ENCODE peak calls at places on chromosomes 13 and 19, in five cellular contexts. T is thoracic aorta, J is stomach, C is OCI-LY7, F is fibroblast of mammary gland. E is an unnamed sample.
A peak's percentile ranks its signal among the peaks of the same experiment; 100 is the strongest.

GRCh38 chr13:30615851-30616311 is 1.8 kb upstream of the USPL1 start:
- DNase-seq in J (no peak), T (no peak), C (peak; percentile 61), F (peak; percentile 65), E (peak; percentile 63)

GRCh38 chr19:58209577-58209976 is 19.1 kb upstream of the ZNF544 start:
- DNase-seq in C (no peak), F (no peak), J (no peak), T (no peak), E (no peak)

GRCh38 chr19:42313096-42313839 is at the start of gene TMEM145:
- DNase-seq in T (no peak), C (peak; percentile 53), J (peak; percentile 56), F (peak; percentile 30), E (peak; percentile 44)

GRCh38 chr19:5397804-5398692 is 57.2 kb upstream of the ZNRF4 start:
- DNase-seq in F (no peak), T (no peak), J (no peak), C (peak; percentile 30), E (peak; percentile 6)

GRCh38 chr13:28540612-28541011 is 45.7 kb upstream of the FLT1 start:
- DNase-seq in J (no peak), C (no peak), T (no peak), F (no peak), E (peak; percentile 14)

GRCh38 chr13:53127378-53127777 is 98.8 kb downstream of the OLFM4 start:
- DNase-seq in J (no peak), T (no peak), F (peak; percentile 11), C (no peak), E (no peak)

GRCh38 chr13:22218784-22219183 is 547.9 kb downstream of the FGF9 start:
- DNase-seq in C (no peak), T (no peak), J (no peak), F (no peak), E (no peak)

GRCh38 chr19:44577566-44577874 is 35.8 kb upstream of the IGSF23 start:
- DNase-seq in C (no peak), F (no peak), J (no peak), T (no peak), E (no peak)

GRCh38 chr19:1019980-1020867 is 699 bp downstream of the TMEM259 start:
- DNase-seq in T (no peak), F (no peak), C (peak; percentile 70), J (no peak), E (no peak)

GRCh38 chr13:45206340-45206739 is 5.5 kb upstream of the KCTD4 start:
- DNase-seq in C (no peak), F (peak; percentile 92), T (no peak), J (no peak), E (peak; percentile 98)

GRCh38 chr19:13022111-13022858 is 27.0 kb downstream of the NFIX start:
- DNase-seq in T (no peak), J (no peak), F (peak; percentile 65), C (no peak), E (peak; percentile 48)

GRCh38 chr13:21576424-21576823 is 27.5 kb downstream of the MICU2 start:
- DNase-seq in J (no peak), F (no peak), T (no peak), C (no peak), E (no peak)

GRCh38 chr13:72125561-72125960 is 258.6 kb upstream of the DACH1 start:
- DNase-seq in F (peak; percentile 0), C (no peak), J (no peak), T (no peak), E (no peak)

GRCh38 chr13:24644051-24644450 is 36.2 kb upstream of the ATP12A start:
- DNase-seq in C (no peak), F (peak; percentile 60), T (no peak), J (no peak), E (peak; percentile 57)

GRCh38 chr19:28705008-28705407 is 507.9 kb downstream of the UQCRFS1 start:
- DNase-seq in F (peak; percentile 87), C (peak; percentile 9), J (no peak), T (no peak), E (peak; percentile 95)

GRCh38 chr13:36297600-36298338 is at the start of gene CCDC169:
- DNase-seq in J (peak; percentile 77), F (peak; percentile 59), T (peak; percentile 23), C (no peak), E (peak; percentile 72)

GRCh38 chr19:51799311-51799997 is 4.5 kb downstream of the FPR3 start:
- DNase-seq in C (no peak), F (peak; percentile 97), T (peak; percentile 71), J (peak; percentile 39), E (peak; percentile 100)

GRCh38 chr19:10565028-10565566 is 713 bp downstream of the KRI1 start:
- DNase-seq in C (peak; percentile 82), F (peak; percentile 40), J (peak; percentile 35), T (no peak), E (peak; percentile 46)

GRCh38 chr19:1259873-1260748 is 9.0 kb upstream of the CIRBP start:
- DNase-seq in C (peak; percentile 64), F (no peak), J (no peak), T (no peak), E (no peak)

GRCh38 chr19:42140125-42140754 is 8.0 kb upstream of the POU2F2 start:
- DNase-seq in J (peak; percentile 41), T (no peak), C (peak; percentile 25), F (peak; percentile 61), E (peak; percentile 82)

GRCh38 chr13:52842440-52842839 is 6.0 kb downstream of the PCDH8 start:
- DNase-seq in F (no peak), T (no peak), C (no peak), J (no peak), E (no peak)

GRCh38 chr19:11384778-11385129 is 640 bp upstream of the EPOR start:
- DNase-seq in F (no peak), T (no peak), C (no peak), J (no peak), E (no peak)

GRCh38 chr19:16957151-16957662 is 68.4 kb downstream of the F2RL3 start:
- DNase-seq in C (no peak), J (no peak), T (no peak), F (peak; percentile 73), E (peak; percentile 86)

GRCh38 chr13:91647361-91647970 is 249.0 kb downstream of the GPC5 start:
- DNase-seq in C (peak; percentile 72), T (no peak), J (no peak), F (no peak), E (no peak)

GRCh38 chr19:3658004-3658822 is 31.6 kb upstream of the CACTIN start:
- DNase-seq in T (no peak), J (peak; percentile 88), C (no peak), F (no peak), E (no peak)

GRCh38 chr19:2754659-2755447 is 15.0 kb upstream of the SLC39A3 start:
- DNase-seq in C (no peak), F (no peak), J (no peak), T (no peak), E (no peak)

DNA sequence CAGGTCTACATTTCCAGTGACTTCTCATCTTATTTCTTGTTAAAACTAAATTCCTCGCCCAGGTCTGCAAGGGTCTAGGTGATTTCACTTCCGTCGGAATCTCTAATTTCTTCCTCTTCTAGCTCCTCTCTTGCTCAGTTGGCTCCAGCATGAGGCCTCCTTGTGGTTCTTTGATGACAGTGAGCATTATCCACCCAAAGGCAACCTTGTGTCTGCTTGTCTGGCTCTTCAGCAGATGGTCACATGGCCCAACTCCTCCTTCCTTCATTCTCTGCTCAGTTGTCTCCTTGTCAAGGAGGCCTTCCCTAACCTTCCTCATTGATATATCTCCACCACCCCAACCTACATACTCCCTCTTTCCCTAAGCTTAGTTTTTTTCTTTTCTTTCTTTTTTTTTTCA is 1391.4 kb downstream of the EFNB2 start:
- DNase-seq in T (no peak), C (no peak), J (no peak), F (no peak), E (no peak)
- TF ChIP-seq CTCF in T (no peak), C (no peak), J (no peak), F (no peak), E (no peak)

GRCh38 chr13:107210216-107211010 is 642.5 kb upstream of the ARGLU1 start:
- DNase-seq in J (no peak), T (no peak), F (peak; percentile 4), C (no peak), E (peak; percentile 15)

GRCh38 chr13:107208889-107209288 is 641.0 kb upstream of the ARGLU1 start:
- DNase-seq in J (no peak), T (no peak), F (no peak), C (no peak), E (no peak)

GRCh38 chr13:107209811-107210210 is 641.9 kb upstream of the ARGLU1 start:
- DNase-seq in F (peak; percentile 40), C (no peak), T (no peak), J (no peak), E (peak; percentile 29)

GRCh38 chr13:107216046-107216715 is 648.2 kb upstream of the ARGLU1 start:
- DNase-seq in J (no peak), T (no peak), C (no peak), F (no peak), E (no peak)

GRCh38 chr13:107211073-107211472 is 643.1 kb upstream of the ARGLU1 start:
- DNase-seq in F (peak; percentile 82), C (peak; percentile 42), J (peak; percentile 80), T (peak; percentile 22), E (peak; percentile 90)
- TF ChIP-seq CTCF in F (peak; percentile 95), C (peak; percentile 77), J (peak; percentile 80), T (peak; percentile 79), E (peak; percentile 94)

DNA sequence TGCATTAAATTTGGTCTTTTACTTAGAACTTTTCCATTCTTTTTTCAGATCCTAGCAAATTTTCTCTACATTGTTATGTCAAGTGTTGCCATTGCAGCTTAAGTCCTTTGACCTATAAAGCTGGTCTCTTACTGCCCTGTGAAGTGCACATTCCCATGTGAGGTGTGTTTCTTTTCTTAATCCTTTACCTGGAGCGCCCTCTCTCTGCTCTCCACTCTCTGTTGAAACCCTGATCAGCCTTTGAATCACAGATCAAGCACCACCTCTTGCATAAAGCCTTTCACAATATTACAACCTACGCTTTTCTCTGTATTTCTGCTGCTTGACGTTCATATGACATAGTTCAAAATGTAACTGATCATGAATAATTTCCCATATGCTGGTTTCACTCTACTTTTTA is 84.8 kb downstream of the PCDH17 start:
- DNase-seq in C (no peak), F (no peak), T (no peak), J (no peak), E (no peak)
- TF ChIP-seq CTCF in C (no peak), F (no peak), T (no peak), J (no peak), E (no peak)

GRCh38 chr13:26010487-26011207 is 41.2 kb downstream of the SHISA2 start:
- DNase-seq in J (no peak), F (no peak), T (no peak), C (no peak), E (no peak)
- TF ChIP-seq CTCF in J (no peak), F (no peak), T (no peak), C (no peak), E (no peak)

DNA sequence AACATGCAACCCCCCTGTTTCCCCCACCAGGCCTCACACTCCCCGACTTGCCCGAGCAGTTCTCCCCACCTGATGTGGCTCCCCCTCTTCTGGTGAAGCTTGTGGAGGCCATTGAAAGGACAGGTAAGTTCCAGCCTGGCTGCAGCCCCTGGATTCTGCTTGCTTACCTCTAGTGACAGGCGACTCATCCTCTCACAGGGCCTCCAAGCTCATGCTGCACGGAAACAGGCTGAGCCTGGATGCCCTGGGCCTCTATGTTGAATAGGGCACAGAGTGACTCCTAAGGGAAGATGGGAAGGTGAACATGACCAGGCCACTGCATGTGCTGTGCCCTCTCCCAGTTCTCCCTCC is 7.5 kb downstream of the PIK3R2 start:
- DNase-seq in T (no peak), F (peak; percentile 7), J (no peak), C (no peak), E (no peak)
- TF ChIP-seq CTCF in T (no peak), F (no peak), J (no peak), C (no peak), E (no peak)

GRCh38 chr13:62387642-62388041 is 972.0 kb upstream of the PCDH20 start:
- DNase-seq in T (no peak), J (no peak), F (peak; percentile 8), C (no peak), E (no peak)
- TF ChIP-seq CTCF in T (no peak), J (no peak), F (no peak), C (peak; percentile 3), E (no peak)